ENCODE peak calls at places on chromosomes 5 and 9, in eight cellular contexts. G, T, P, I, S, E, M and V are unnamed samples. For H3K9me2, the result is how much of the 10 kb centered on the place peaks cover.

GRCh38 chr9:123002754-123003153 is 30.7 kb upstream of the GPR21 start:
- DNase-seq in G (no peak), T (no peak), P (no peak), I (no peak), S (peak), E (no peak), M (no peak), V (no peak)

GRCh38 chr5:103466494-103466893 is 96.1 kb downstream of the NUDT12 start:
- DNase-seq in G (peak), T (peak), P (no peak), I (no peak), S (no peak), E (no peak), M (no peak), V (no peak)

GRCh38 chr5:121019734-121020133 is 555.6 kb downstream of the PRR16 start:
- DNase-seq in G (no peak), T (no peak), P (no peak), I (no peak), S (no peak), E (no peak), M (no peak), V (no peak)

GRCh38 chr9:133955821-133956411 is 36.2 kb downstream of the VAV2 start:
- DNase-seq in G (no peak), T (peak), P (no peak), I (no peak), S (peak), E (peak), M (peak), V (peak)

GRCh38 chr5:159316519-159317383 is 13.5 kb downstream of the IL12B start:
- DNase-seq in G (peak), T (peak), P (peak), I (no peak), S (peak), E (peak), M (peak), V (peak)

GRCh38 chr5:149134778-149135169 is 6.5 kb upstream of the ABLIM3 start:
- DNase-seq in G (no peak), T (peak), P (no peak), I (no peak), S (no peak), E (no peak), M (no peak), V (no peak)

GRCh38 chr5:21654-22233 is 70.2 kb upstream of the PLEKHG4B start:
- DNase-seq in G (peak), T (peak), P (peak), I (peak), S (peak), E (peak), M (peak), V (no peak)

GRCh38 chr9:90795879-90796317 is 5.7 kb upstream of the SYK start:
- DNase-seq in G (no peak), T (no peak), P (no peak), I (no peak), S (no peak), E (peak), M (no peak), V (no peak)

GRCh38 chr5:156406023-156406422 is 79.1 kb downstream of the SGCD start:
- DNase-seq in G (no peak), T (no peak), P (no peak), I (no peak), S (no peak), E (no peak), M (no peak), V (no peak)

GRCh38 chr5:134143964-134144941 is 29.8 kb downstream of the TCF7 start:
- DNase-seq in G (no peak), T (no peak), P (no peak), I (no peak), S (no peak), E (no peak), M (no peak), V (peak)

GRCh38 chr5:60488466-60489130 is 211.4 kb downstream of the DEPDC1B start:
- DNase-seq in G (no peak), T (no peak), P (no peak), I (no peak), S (no peak), E (no peak), M (no peak), V (no peak)

GRCh38 chr5:74767579-74767913 is 497 bp downstream of the NSA2 start:
- DNase-seq in G (peak), T (peak), P (peak), I (peak), S (peak), E (peak), M (no peak), V (peak)

GRCh38 chr5:9604416-9604815 is 25.7 kb downstream of the TAS2R1 start:
- DNase-seq in G (peak), T (peak), P (no peak), I (no peak), S (no peak), E (no peak), M (no peak), V (no peak)

GRCh38 chr9:121743441-121744001 is 92.1 kb downstream of the DAB2IP start:
- DNase-seq in G (peak), T (peak), P (no peak), I (peak), S (peak), E (no peak), M (peak), V (peak)

GRCh38 chr5:179986328-179986727 is 78.6 kb upstream of the TBC1D9B start:
- DNase-seq in G (peak), T (no peak), P (no peak), I (no peak), S (no peak), E (no peak), M (no peak), V (no peak)

GRCh38 chr9:88161144-88161543 is 22.9 kb upstream of the SPATA31C2 start:
- DNase-seq in G (no peak), T (no peak), P (no peak), I (no peak), S (no peak), E (no peak), M (no peak), V (no peak)

GRCh38 chr5:143126121-143127019 is 277.1 kb downstream of the NR3C1 start:
- DNase-seq in G (no peak), T (no peak), P (no peak), I (no peak), S (no peak), E (peak), M (no peak), V (no peak)

GRCh38 chr5:111954516-111955337 is 197.7 kb upstream of the NREP start:
- DNase-seq in G (peak), T (peak), P (no peak), I (no peak), S (no peak), E (no peak), M (no peak), V (no peak)

GRCh38 chr9:18393340-18394130 is 80.4 kb upstream of the ADAMTSL1 start:
- DNase-seq in G (peak), T (peak), P (no peak), I (peak), S (no peak), E (no peak), M (no peak), V (peak)

GRCh38 chr9:92735907-92736600 is 28.6 kb downstream of the BICD2 start:
- DNase-seq in G (no peak), T (no peak), P (no peak), I (no peak), S (no peak), E (no peak), M (peak), V (no peak)

GRCh38 chr5:39178171-39178570 is 41.2 kb downstream of the FYB1 start:
- DNase-seq in G (peak), T (peak), P (no peak), I (no peak), S (no peak), E (no peak), M (no peak), V (no peak)

GRCh38 chr5:136424835-136425694 is 59.7 kb upstream of the TRPC7 start:
- DNase-seq in G (peak), T (peak), P (peak), I (peak), S (peak), E (peak), M (peak), V (peak)

GRCh38 chr5:148781771-148782170 is 44.6 kb upstream of the ADRB2 start:
- DNase-seq in G (no peak), T (no peak), P (no peak), I (no peak), S (no peak), E (no peak), M (no peak), V (no peak)

GRCh38 chr9:34321451-34321850 is 7.6 kb downstream of the KIF24 start:
- DNase-seq in G (no peak), T (no peak), P (no peak), I (no peak), S (no peak), E (no peak), M (no peak), V (no peak)

GRCh38 chr5:167207081-167207480 is 1084.4 kb upstream of the WWC1 start:
- DNase-seq in G (no peak), T (no peak), P (no peak), I (no peak), S (no peak), E (no peak), M (no peak), V (no peak)

GRCh38 chr9:137163805-137164204 is 6.0 kb downstream of the LRRC26 start:
- DNase-seq in G (no peak), T (no peak), P (no peak), I (no peak), S (no peak), E (no peak), M (no peak), V (no peak)

GRCh38 chr5:1437452-1437851 is 7.8 kb downstream of the SLC6A3 start:
- DNase-seq in G (peak), T (peak), P (no peak), I (peak), S (peak), E (no peak), M (peak), V (peak)

GRCh38 chr9:131839281-131840084 is 99.6 kb upstream of the RAPGEF1 start:
- DNase-seq in G (peak), T (peak), P (no peak), I (peak), S (no peak), E (no peak), M (no peak), V (no peak)

GRCh38 chr9:121810489-121810888 is 159.1 kb downstream of the DAB2IP start:
- DNase-seq in G (no peak), T (no peak), P (no peak), I (no peak), S (no peak), E (no peak), M (no peak), V (no peak)

GRCh38 chr5:96626956-96627355 is 35.2 kb upstream of the CAST start:
- DNase-seq in G (peak), T (peak), P (no peak), I (no peak), S (no peak), E (no peak), M (no peak), V (no peak)

GRCh38 chr5:107359916-107360234 is 310.9 kb downstream of the EFNA5 start:
- DNase-seq in G (no peak), T (no peak), P (no peak), I (no peak), S (no peak), E (peak), M (no peak), V (no peak)

GRCh38 chr9:122572456-122572855 is 10.7 kb downstream of the OR1L8 start:
- DNase-seq in G (no peak), T (peak), P (peak), I (no peak), S (no peak), E (no peak), M (no peak), V (no peak)

GRCh38 chr9:99478469-99479027 is 256.5 kb downstream of the SEC61B start:
- DNase-seq in G (no peak), T (no peak), P (no peak), I (no peak), S (no peak), E (no peak), M (peak), V (no peak)

GRCh38 chr5:137703565-137703964 is 32.3 kb downstream of the KLHL3 start:
- DNase-seq in G (no peak), T (no peak), P (no peak), I (no peak), S (no peak), E (no peak), M (no peak), V (no peak)

GRCh38 chr9:385818-386398 is 171.2 kb downstream of the DOCK8 start:
- DNase-seq in G (peak), T (peak), P (peak), I (peak), S (peak), E (peak), M (peak), V (peak)

GRCh38 chr5:133950821-133951612 is 17.4 kb downstream of the C5orf15 start:
- DNase-seq in G (no peak), T (peak), P (no peak), I (no peak), S (no peak), E (no peak), M (no peak), V (peak)

GRCh38 chr9:20591223-20591622 is 31.1 kb downstream of the MLLT3 start:
- DNase-seq in G (no peak), T (peak), P (no peak), I (no peak), S (no peak), E (no peak), M (no peak), V (no peak)

GRCh38 chr5:172577510-172577909 is 63.6 kb upstream of the NEURL1B start:
- DNase-seq in G (no peak), T (no peak), P (no peak), I (no peak), S (no peak), E (no peak), M (no peak), V (no peak)
- TF ChIP-seq EZH2phosphoT487 in G (no peak), T (no peak), P (no peak), I (no peak), S (no peak), E (no peak), M (no peak), V (no peak)

GRCh38 chr9:125396799-125397198 is 135.2 kb downstream of the GAPVD1 start:
- DNase-seq in G (no peak), T (no peak), P (no peak), I (no peak), S (no peak), E (no peak), M (no peak), V (no peak)

GRCh38 chr9:125399666-125400065 is 138.0 kb downstream of the GAPVD1 start:
- DNase-seq in G (no peak), T (no peak), P (no peak), I (no peak), S (no peak), E (no peak), M (no peak), V (no peak)

GRCh38 chr9:125397736-125398135 is 136.1 kb downstream of the GAPVD1 start:
- DNase-seq in G (no peak), T (peak), P (no peak), I (no peak), S (no peak), E (no peak), M (no peak), V (no peak)

GRCh38 chr9:125399165-125399564 is 137.5 kb downstream of the GAPVD1 start:
- DNase-seq in G (no peak), T (no peak), P (no peak), I (no peak), S (no peak), E (no peak), M (peak), V (no peak)

DNA sequence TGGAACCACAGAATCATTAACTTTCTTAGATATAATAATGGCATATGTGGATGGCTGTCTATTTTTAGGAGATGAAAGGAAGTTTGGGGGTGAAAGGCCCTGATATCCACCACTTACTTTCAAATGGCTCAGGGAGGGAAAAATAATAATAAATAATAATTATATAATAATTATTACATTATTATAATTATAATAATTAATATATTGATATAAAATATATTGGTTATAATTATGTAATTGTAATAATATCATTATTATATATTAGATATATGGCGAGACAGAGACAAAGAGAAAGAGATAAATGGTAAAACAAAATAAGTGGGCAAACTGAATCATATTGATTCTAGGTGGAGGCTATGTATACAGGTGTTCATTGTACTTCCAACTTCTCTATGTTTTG is 136.6 kb downstream of the GAPVD1 start:
- DNase-seq in G (no peak), T (no peak), P (no peak), I (no peak), S (no peak), E (no peak), M (no peak), V (no peak)
- H3K9me2 ChIP-seq in G (under half), T (under half), P (under half), I (under half), S (under half), E (under half), M (under half), V (under half)

GRCh38 chr9:127154390-127155191 is 32.2 kb upstream of the ANGPTL2 start:
- DNase-seq in G (no peak), T (peak), P (peak), I (no peak), S (no peak), E (peak), M (no peak), V (no peak)
- H2AFZ ChIP-seq in G (no peak), T (peak), P (no peak), I (no peak), S (no peak), E (peak), M (no peak), V (no peak)

GRCh38 chr5:94433393-94434149 is 184.8 kb downstream of the KIAA0825 start:
- DNase-seq in G (peak), T (peak), P (peak), I (peak), S (no peak), E (no peak), M (no peak), V (no peak)
- TF ChIP-seq EZH2phosphoT487 in G (no peak), T (no peak), P (no peak), I (no peak), S (no peak), E (no peak), M (no peak), V (no peak)

GRCh38 chr9:95270790-95271189 is 46.7 kb downstream of the FANCC start:
- DNase-seq in G (no peak), T (no peak), P (no peak), I (no peak), S (no peak), E (no peak), M (no peak), V (no peak)
- H3K9me2 ChIP-seq in G (under half), T (under half), P (under half), I (under half), S (under half), E (under half), M (under half), V (under half)

DNA sequence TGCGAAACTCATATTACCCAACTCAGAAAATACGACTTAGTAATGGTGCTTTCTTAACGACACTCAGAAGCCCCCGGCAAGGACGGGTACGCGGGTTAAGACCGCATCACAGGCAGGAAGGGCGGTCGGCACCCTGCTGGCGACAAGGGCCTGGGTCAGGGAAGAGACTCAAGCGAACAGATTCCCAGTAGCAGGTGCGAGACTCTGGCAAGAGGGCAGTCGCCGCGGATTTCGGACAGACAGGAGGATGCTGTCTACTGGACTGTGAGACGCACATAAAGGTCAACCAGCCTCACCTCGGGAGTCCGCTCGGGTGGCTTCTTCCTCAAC is 398 bp downstream of the RAPGEF6 start:
- DNase-seq in G (peak), T (peak), P (peak), I (peak), S (peak), E (peak), M (peak), V (peak)
- H2AFZ ChIP-seq in G (peak), T (peak), P (peak), I (no peak), S (no peak), E (no peak), M (peak), V (peak)